ENCODE peak calls at places on chromosomes 3 and 15, in six cellular contexts. One of them, this sample, is unnamed.

GRCh38 chr3:161266731-161267150 is 45.6 kb downstream of the NMD3 start:
- DNase-seq in ovary: no peak
- DNase-seq in psoas muscle: no peak
- DNase-seq in heart right ventricle: no peak
- DNase-seq in colonic mucosa: no peak
- DNase-seq in MCF 10A: peak
- DNase-seq in this sample: no peak

GRCh38 chr3:177795866-177796265 is 598.6 kb upstream of the TBL1XR1 start:
- DNase-seq in MCF 10A: no peak
- DNase-seq in heart right ventricle: no peak
- DNase-seq in ovary: no peak
- DNase-seq in colonic mucosa: no peak
- DNase-seq in psoas muscle: no peak
- DNase-seq in this sample: no peak

GRCh38 chr15:29681486-29681845 is 140.8 kb downstream of the TJP1 start:
- DNase-seq in colonic mucosa: no peak
- DNase-seq in ovary: no peak
- DNase-seq in psoas muscle: no peak
- DNase-seq in heart right ventricle: no peak
- DNase-seq in MCF 10A: no peak
- DNase-seq in this sample: no peak

GRCh38 chr3:126208618-126209256 is 28.4 kb upstream of the ALDH1L1 start:
- DNase-seq in ovary: peak
- DNase-seq in MCF 10A: peak
- DNase-seq in psoas muscle: peak
- DNase-seq in heart right ventricle: peak
- DNase-seq in colonic mucosa: peak
- DNase-seq in this sample: no peak

GRCh38 chr3:23611737-23612295 is 193.9 kb upstream of the UBE2E1 start:
- DNase-seq in heart right ventricle: peak
- DNase-seq in psoas muscle: peak
- DNase-seq in ovary: peak
- DNase-seq in colonic mucosa: no peak
- DNase-seq in MCF 10A: no peak
- DNase-seq in this sample: no peak

GRCh38 chr15:74957301-74958035 is 896 bp upstream of the RPP25 start:
- DNase-seq in MCF 10A: peak
- DNase-seq in heart right ventricle: peak
- DNase-seq in psoas muscle: peak
- DNase-seq in ovary: no peak
- DNase-seq in colonic mucosa: peak
- DNase-seq in this sample: no peak

GRCh38 chr3:4174760-4175159 is 128.4 kb upstream of the SETMAR start:
- DNase-seq in psoas muscle: no peak
- DNase-seq in heart right ventricle: no peak
- DNase-seq in ovary: no peak
- DNase-seq in MCF 10A: no peak
- DNase-seq in colonic mucosa: peak
- DNase-seq in this sample: no peak

GRCh38 chr3:21755896-21756295 is 4.9 kb upstream of the ZNF385D start:
- DNase-seq in heart right ventricle: no peak
- DNase-seq in ovary: no peak
- DNase-seq in psoas muscle: no peak
- DNase-seq in colonic mucosa: no peak
- DNase-seq in MCF 10A: no peak
- DNase-seq in this sample: no peak

GRCh38 chr3:46695177-46695961 is 1.9 kb upstream of the ALS2CL start:
- DNase-seq in MCF 10A: peak
- DNase-seq in heart right ventricle: peak
- DNase-seq in psoas muscle: peak
- DNase-seq in colonic mucosa: peak
- DNase-seq in ovary: no peak
- DNase-seq in this sample: no peak

GRCh38 chr15:87287156-87287555 is 969.4 kb downstream of the NTRK3 start:
- DNase-seq in MCF 10A: peak
- DNase-seq in psoas muscle: no peak
- DNase-seq in heart right ventricle: no peak
- DNase-seq in colonic mucosa: no peak
- DNase-seq in ovary: no peak
- DNase-seq in this sample: no peak

GRCh38 chr3:122774564-122774963 is 19.1 kb downstream of the HSPBAP1 start:
- DNase-seq in ovary: no peak
- DNase-seq in psoas muscle: no peak
- DNase-seq in colonic mucosa: no peak
- DNase-seq in heart right ventricle: no peak
- DNase-seq in MCF 10A: no peak
- DNase-seq in this sample: no peak

GRCh38 chr3:69212411-69213160 is 90.2 kb upstream of the LMOD3 start:
- DNase-seq in colonic mucosa: no peak
- DNase-seq in MCF 10A: peak
- DNase-seq in psoas muscle: no peak
- DNase-seq in heart right ventricle: no peak
- DNase-seq in ovary: no peak
- DNase-seq in this sample: no peak

GRCh38 chr3:170703121-170703588 is 117.3 kb upstream of the SLC7A14 start:
- DNase-seq in heart right ventricle: no peak
- DNase-seq in MCF 10A: no peak
- DNase-seq in colonic mucosa: no peak
- DNase-seq in psoas muscle: no peak
- DNase-seq in ovary: no peak
- DNase-seq in this sample: no peak

GRCh38 chr3:79286882-79287281 is 480.9 kb downstream of the ROBO1 start:
- DNase-seq in ovary: no peak
- DNase-seq in psoas muscle: no peak
- DNase-seq in MCF 10A: peak
- DNase-seq in colonic mucosa: no peak
- DNase-seq in heart right ventricle: no peak
- DNase-seq in this sample: no peak

GRCh38 chr3:140035856-140036255 is 100.9 kb downstream of the CLSTN2 start:
- DNase-seq in colonic mucosa: no peak
- DNase-seq in MCF 10A: no peak
- DNase-seq in heart right ventricle: no peak
- DNase-seq in psoas muscle: no peak
- DNase-seq in ovary: no peak
- DNase-seq in this sample: no peak

GRCh38 chr15:39359736-39360135 is 221.1 kb upstream of the THBS1 start:
- DNase-seq in MCF 10A: no peak
- DNase-seq in ovary: no peak
- DNase-seq in psoas muscle: no peak
- DNase-seq in heart right ventricle: no peak
- DNase-seq in colonic mucosa: no peak
- DNase-seq in this sample: no peak

GRCh38 chr15:98076021-98076816 is 115.7 kb downstream of the ARRDC4 start:
- DNase-seq in heart right ventricle: peak
- DNase-seq in colonic mucosa: no peak
- DNase-seq in MCF 10A: no peak
- DNase-seq in psoas muscle: peak
- DNase-seq in ovary: peak
- DNase-seq in this sample: no peak

GRCh38 chr3:111547645-111548044 is 5.6 kb downstream of the CD96 start:
- DNase-seq in colonic mucosa: no peak
- DNase-seq in MCF 10A: no peak
- DNase-seq in psoas muscle: no peak
- DNase-seq in ovary: no peak
- DNase-seq in heart right ventricle: no peak
- DNase-seq in this sample: no peak

GRCh38 chr15:70053703-70054229 is 44.0 kb downstream of the TLE3 start:
- DNase-seq in colonic mucosa: no peak
- DNase-seq in heart right ventricle: no peak
- DNase-seq in MCF 10A: no peak
- DNase-seq in psoas muscle: no peak
- DNase-seq in ovary: no peak
- DNase-seq in this sample: no peak

GRCh38 chr3:11901286-11901875 is 54.7 kb upstream of the TAMM41 start:
- DNase-seq in ovary: no peak
- DNase-seq in MCF 10A: no peak
- DNase-seq in heart right ventricle: no peak
- DNase-seq in psoas muscle: no peak
- DNase-seq in colonic mucosa: no peak
- DNase-seq in this sample: no peak

GRCh38 chr3:134885877-134886621 is 91.0 kb downstream of the EPHB1 start:
- DNase-seq in ovary: no peak
- DNase-seq in psoas muscle: no peak
- DNase-seq in MCF 10A: no peak
- DNase-seq in heart right ventricle: no peak
- DNase-seq in colonic mucosa: no peak
- DNase-seq in this sample: no peak

DNA sequence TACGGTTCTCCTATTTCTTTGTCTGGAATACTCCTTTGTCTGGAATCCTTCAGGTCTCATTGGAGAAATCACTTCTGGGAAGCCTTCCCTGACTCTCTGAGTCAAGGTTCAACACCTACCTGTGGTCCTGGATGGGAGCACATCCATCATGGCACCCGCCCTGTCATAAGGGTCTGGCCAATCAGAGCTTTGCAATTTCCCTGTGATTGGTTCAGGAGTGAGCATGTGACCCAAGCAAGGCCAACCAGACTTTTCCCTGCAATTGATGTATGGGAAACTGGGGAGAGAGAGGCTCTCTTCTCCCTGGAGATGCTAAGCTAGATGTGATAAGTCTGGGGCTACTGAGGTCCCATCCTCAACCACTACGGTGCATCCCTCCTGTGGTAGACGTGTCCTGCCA is 8.1 kb downstream of the FAM3D start:
- DNase-seq in heart right ventricle: no peak
- DNase-seq in psoas muscle: no peak
- DNase-seq in ovary: no peak
- DNase-seq in colonic mucosa: no peak
- DNase-seq in MCF 10A: no peak
- DNase-seq in this sample: no peak
- TF ChIP-seq CTCF in heart right ventricle: no peak
- TF ChIP-seq CTCF in psoas muscle: no peak
- TF ChIP-seq CTCF in ovary: no peak
- TF ChIP-seq CTCF in colonic mucosa: no peak
- TF ChIP-seq CTCF in MCF 10A: no peak
- TF ChIP-seq CTCF in this sample: no peak

DNA sequence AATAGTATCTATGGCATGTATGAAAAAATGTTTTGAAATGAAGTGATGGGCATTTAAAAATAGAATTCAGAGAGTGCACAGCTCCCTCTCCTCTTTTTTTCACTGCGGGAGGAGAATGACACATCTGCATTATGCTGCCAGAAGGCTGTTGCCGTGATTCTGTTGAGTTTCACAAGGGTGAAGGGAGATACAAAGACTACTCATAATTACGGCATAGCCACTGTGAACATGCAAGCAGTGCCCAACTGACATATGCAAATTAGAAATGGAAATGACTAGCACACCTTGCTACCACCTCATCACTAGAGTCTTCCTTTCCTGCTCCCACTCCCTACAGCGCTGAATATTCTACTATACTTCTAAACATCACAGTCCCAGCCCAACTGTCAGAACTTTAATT is 20.1 kb downstream of the IFT57 start:
- DNase-seq in MCF 10A: no peak
- DNase-seq in heart right ventricle: no peak
- DNase-seq in colonic mucosa: no peak
- DNase-seq in ovary: no peak
- DNase-seq in psoas muscle: no peak
- DNase-seq in this sample: no peak
- TF ChIP-seq CTCF in MCF 10A: no peak
- TF ChIP-seq CTCF in heart right ventricle: no peak
- TF ChIP-seq CTCF in colonic mucosa: no peak
- TF ChIP-seq CTCF in ovary: no peak
- TF ChIP-seq CTCF in psoas muscle: no peak
- TF ChIP-seq CTCF in this sample: no peak

GRCh38 chr3:56987238-56987932 is 73.1 kb upstream of the SPATA12 start:
- DNase-seq in heart right ventricle: no peak
- DNase-seq in colonic mucosa: no peak
- DNase-seq in psoas muscle: no peak
- DNase-seq in ovary: no peak
- DNase-seq in MCF 10A: no peak
- DNase-seq in this sample: peak
- TF ChIP-seq CTCF in heart right ventricle: no peak
- TF ChIP-seq CTCF in colonic mucosa: no peak
- TF ChIP-seq CTCF in psoas muscle: no peak
- TF ChIP-seq CTCF in ovary: peak
- TF ChIP-seq CTCF in MCF 10A: no peak
- TF ChIP-seq CTCF in this sample: no peak

DNA sequence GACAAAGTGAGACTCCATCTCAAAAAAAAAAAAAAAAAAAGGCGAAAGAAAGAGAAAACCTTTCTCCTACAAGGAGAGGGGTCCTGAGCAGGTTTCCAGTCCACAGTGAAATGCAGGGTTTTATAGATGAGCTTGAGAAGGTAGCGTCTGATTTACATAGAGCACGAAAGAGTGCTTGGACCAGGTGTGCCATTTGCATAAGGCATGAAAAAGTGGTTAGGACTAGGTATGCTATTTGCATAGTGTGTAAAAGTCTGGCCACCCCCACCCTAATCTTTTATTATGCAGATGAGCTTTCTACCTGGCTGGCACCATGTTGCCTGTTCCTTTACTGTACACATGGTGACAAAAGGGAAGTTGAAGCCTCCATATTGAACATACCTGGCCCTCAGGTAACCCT is 13.6 kb upstream of the RNU6-1 start:
- DNase-seq in colonic mucosa: no peak
- DNase-seq in ovary: no peak
- DNase-seq in MCF 10A: no peak
- DNase-seq in heart right ventricle: no peak
- DNase-seq in psoas muscle: no peak
- DNase-seq in this sample: no peak
- TF ChIP-seq CTCF in colonic mucosa: no peak
- TF ChIP-seq CTCF in ovary: no peak
- TF ChIP-seq CTCF in MCF 10A: no peak
- TF ChIP-seq CTCF in heart right ventricle: no peak
- TF ChIP-seq CTCF in psoas muscle: no peak
- TF ChIP-seq CTCF in this sample: no peak

DNA sequence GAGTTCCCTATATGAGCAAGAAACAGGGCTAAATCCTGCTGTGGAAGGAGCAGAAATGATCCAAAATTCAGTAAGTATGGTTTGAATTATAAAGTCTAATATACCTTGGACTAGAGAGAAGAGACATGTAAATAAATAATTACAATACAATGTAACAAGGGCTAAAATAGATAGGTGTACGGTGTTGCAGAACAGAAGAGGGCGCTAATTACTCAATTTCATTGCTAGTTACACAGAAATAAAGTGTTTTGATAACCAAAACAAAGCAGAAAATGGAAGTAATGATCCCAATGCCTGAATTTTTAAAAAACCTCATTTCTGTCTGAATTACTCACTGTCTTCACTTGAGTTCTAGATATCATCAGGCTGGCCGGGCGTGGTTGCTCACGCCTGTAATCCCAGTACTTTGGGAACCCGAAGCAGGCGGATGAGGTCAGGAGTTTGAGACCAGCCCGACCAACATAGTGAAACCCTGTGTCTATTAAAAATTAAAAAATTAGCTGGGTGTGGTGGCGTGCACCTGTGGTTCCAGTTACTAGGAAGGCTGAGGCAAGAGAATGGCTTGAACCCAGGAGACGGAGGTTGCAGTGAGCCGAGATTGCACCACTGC is 8.3 kb upstream of the PLCH1 start:
- DNase-seq in colonic mucosa: no peak
- DNase-seq in psoas muscle: no peak
- DNase-seq in MCF 10A: peak
- DNase-seq in ovary: no peak
- DNase-seq in heart right ventricle: no peak
- DNase-seq in this sample: no peak
- TF ChIP-seq CTCF in colonic mucosa: peak
- TF ChIP-seq CTCF in psoas muscle: peak
- TF ChIP-seq CTCF in MCF 10A: peak
- TF ChIP-seq CTCF in ovary: no peak
- TF ChIP-seq CTCF in heart right ventricle: no peak
- TF ChIP-seq CTCF in this sample: no peak

GRCh38 chr15:51982013-51982769 is 10.6 kb upstream of the LEO1 start:
- DNase-seq in colonic mucosa: peak
- DNase-seq in MCF 10A: peak
- DNase-seq in psoas muscle: peak
- DNase-seq in ovary: no peak
- DNase-seq in heart right ventricle: peak
- DNase-seq in this sample: no peak
- TF ChIP-seq CTCF in colonic mucosa: peak
- TF ChIP-seq CTCF in MCF 10A: peak
- TF ChIP-seq CTCF in psoas muscle: peak
- TF ChIP-seq CTCF in ovary: no peak
- TF ChIP-seq CTCF in heart right ventricle: peak
- TF ChIP-seq CTCF in this sample: peak